ENCODE peak calls at places on chromosome 11, in nine cellular contexts. H, L, F, U, E, R, V, Y and W are unnamed samples. For H3K4me1, the result is how much of the 10 kb centered on the place peaks cover.

GRCh38 chr11:56251954-56252353 is at the start of gene OR5T3:
- DNase-seq in L (no peak), Y (no peak), V (no peak), H (no peak), F (no peak), U (no peak), R (no peak), E (no peak), W (no peak)

GRCh38 chr11:23563591-23563990 is 703.3 kb upstream of the CCDC179 start:
- DNase-seq in R (no peak), U (no peak), H (no peak), F (no peak), V (no peak), Y (no peak), L (no peak), E (no peak), W (no peak)

GRCh38 chr11:829116-829945 is 1.6 kb downstream of the CRACR2B start:
- DNase-seq in E (peak), V (no peak), F (no peak), H (no peak), L (no peak), U (no peak), R (no peak), Y (peak), W (no peak)

GRCh38 chr11:34053161-34053686 is 1.7 kb downstream of the CAPRIN1 start:
- DNase-seq in U (peak), L (peak), F (peak), H (peak), E (peak), V (peak), R (peak), Y (peak), W (peak)

GRCh38 chr11:33723238-33723881 is 12.9 kb downstream of the CD59 start:
- DNase-seq in L (no peak), E (peak), R (peak), V (no peak), H (no peak), F (peak), U (peak), Y (no peak), W (no peak)

GRCh38 chr11:93623179-93623578 is 38.3 kb upstream of the CEP295 start:
- DNase-seq in R (no peak), E (peak), L (no peak), U (no peak), F (no peak), H (no peak), V (no peak), Y (no peak), W (peak)

GRCh38 chr11:45741582-45741981 is 63.4 kb upstream of the SLC35C1 start:
- DNase-seq in F (no peak), U (no peak), E (no peak), Y (no peak), V (no peak), R (no peak), L (no peak), H (no peak), W (no peak)

GRCh38 chr11:109347304-109347703 is 74.7 kb upstream of the C11orf87 start:
- DNase-seq in E (no peak), H (no peak), V (no peak), L (no peak), U (no peak), R (no peak), Y (no peak), F (no peak), W (no peak)

GRCh38 chr11:65435981-65436411 is 13.4 kb downstream of the NEAT1 start:
- DNase-seq in Y (peak), R (peak), V (no peak), E (no peak), H (peak), U (no peak), L (no peak), F (peak), W (peak)

GRCh38 chr11:106961518-106961917 is 56.8 kb downstream of the GUCY1A2 start:
- DNase-seq in U (no peak), R (no peak), E (peak), V (no peak), H (no peak), Y (no peak), L (no peak), F (no peak), W (no peak)

GRCh38 chr11:112004389-112004788 is 20.8 kb upstream of the DLAT start:
- DNase-seq in Y (no peak), H (no peak), L (peak), R (peak), U (no peak), V (peak), E (no peak), F (no peak), W (no peak)

GRCh38 chr11:79312591-79313267 is 128.1 kb downstream of the TENM4 start:
- DNase-seq in F (no peak), R (no peak), E (no peak), U (no peak), Y (no peak), V (no peak), L (no peak), H (no peak), W (no peak)

GRCh38 chr11:19873730-19874129 is 161.1 kb downstream of the NAV2 start:
- DNase-seq in V (no peak), L (no peak), R (no peak), Y (no peak), E (no peak), F (no peak), H (no peak), U (no peak), W (no peak)
- H3K4me1 ChIP-seq in V (under half), L (under half), R (under half), Y (under half), E (under half), F (under half), H (under half), U (under half), W (under half)

GRCh38 chr11:68333176-68333575 is 20.8 kb downstream of the LRP5 start:
- DNase-seq in E (no peak), H (no peak), R (no peak), Y (no peak), V (no peak), U (no peak), F (no peak), L (no peak), W (no peak)
- H3K4me1 ChIP-seq in E (under half), H (half or more), R (under half), Y (half or more), V (under half), U (half or more), F (half or more), L (under half), W (under half)

GRCh38 chr11:116257092-116257491 is 515.7 kb downstream of the BUD13 start:
- DNase-seq in F (no peak), L (no peak), Y (no peak), U (no peak), E (no peak), V (peak), R (no peak), H (no peak), W (no peak)
- H3K4me1 ChIP-seq in F (under half), L (under half), Y (under half), U (under half), E (under half), V (under half), R (under half), H (under half), W (under half)

DNA sequence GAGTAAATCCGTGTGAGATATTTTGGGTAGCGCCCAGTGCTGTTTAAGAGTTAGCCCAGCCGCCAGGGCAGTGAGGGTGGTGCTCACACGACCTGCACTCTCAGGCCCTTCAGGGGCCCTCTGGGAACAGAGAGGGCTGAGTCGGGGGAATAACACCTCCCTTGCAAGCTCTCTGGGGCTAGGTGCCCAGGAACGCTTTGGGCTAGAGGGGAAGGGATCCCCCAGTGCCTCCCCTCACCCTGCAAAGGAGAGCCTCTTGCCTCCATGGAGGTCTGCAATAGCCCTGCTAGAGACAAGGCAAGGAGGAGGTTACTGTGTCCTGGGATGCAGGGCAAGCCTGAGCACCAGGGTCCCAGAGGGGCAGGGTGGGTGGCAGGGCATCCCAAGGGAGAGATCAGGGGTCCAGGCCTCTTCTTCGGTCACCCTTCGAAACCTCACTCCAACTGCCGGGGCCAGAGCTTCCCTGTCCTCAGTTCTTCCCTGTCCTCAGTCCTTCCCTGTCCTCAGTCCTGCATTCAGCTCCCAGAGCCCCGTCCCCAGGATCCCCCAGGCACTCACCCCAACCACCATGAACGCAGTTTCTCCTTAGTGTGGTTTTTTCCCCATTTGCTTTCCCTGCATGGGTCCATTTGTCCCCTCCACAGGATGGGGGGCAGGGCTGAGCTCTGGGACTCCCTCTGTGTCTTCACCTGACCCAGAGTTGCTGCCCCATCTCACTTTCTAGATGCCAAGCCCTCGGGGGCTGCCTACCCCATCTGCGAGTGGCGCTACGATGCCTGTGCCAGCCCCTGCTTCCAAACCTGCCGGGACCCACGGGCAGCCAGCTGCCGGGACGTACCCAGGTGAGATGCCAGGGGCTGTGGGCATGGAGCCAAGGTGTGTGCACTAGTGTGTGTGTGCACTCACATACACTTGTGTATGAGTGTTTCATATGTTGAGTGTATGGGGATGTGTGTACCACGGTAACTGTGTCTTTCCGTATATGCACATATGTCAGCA is 60.8 kb downstream of the OTOG start:
- DNase-seq in R (no peak), U (no peak), V (no peak), H (no peak), Y (no peak), F (no peak), L (no peak), E (no peak), W (no peak)
- H3K4me1 ChIP-seq in R (under half), U (under half), V (under half), H (under half), Y (under half), F (under half), L (under half), E (under half), W (under half)

GRCh38 chr11:7905961-7906429 is 25.1 kb downstream of the OR10A6 start:
- DNase-seq in Y (peak), R (no peak), F (no peak), H (no peak), U (no peak), E (peak), L (no peak), V (peak), W (no peak)

GRCh38 chr11:7904910-7905309 is 26.2 kb downstream of the OR10A6 start:
- DNase-seq in E (no peak), V (no peak), F (no peak), U (no peak), Y (no peak), L (no peak), R (no peak), H (no peak), W (no peak)

GRCh38 chr11:7907121-7907520 is 23.9 kb downstream of the OR10A6 start:
- DNase-seq in Y (no peak), F (no peak), E (no peak), V (no peak), L (no peak), R (no peak), H (no peak), U (no peak), W (no peak)

GRCh38 chr11:7906481-7906880 is 24.6 kb downstream of the OR10A6 start:
- DNase-seq in L (no peak), Y (no peak), R (no peak), U (no peak), E (no peak), V (no peak), H (no peak), F (no peak), W (no peak)

DNA sequence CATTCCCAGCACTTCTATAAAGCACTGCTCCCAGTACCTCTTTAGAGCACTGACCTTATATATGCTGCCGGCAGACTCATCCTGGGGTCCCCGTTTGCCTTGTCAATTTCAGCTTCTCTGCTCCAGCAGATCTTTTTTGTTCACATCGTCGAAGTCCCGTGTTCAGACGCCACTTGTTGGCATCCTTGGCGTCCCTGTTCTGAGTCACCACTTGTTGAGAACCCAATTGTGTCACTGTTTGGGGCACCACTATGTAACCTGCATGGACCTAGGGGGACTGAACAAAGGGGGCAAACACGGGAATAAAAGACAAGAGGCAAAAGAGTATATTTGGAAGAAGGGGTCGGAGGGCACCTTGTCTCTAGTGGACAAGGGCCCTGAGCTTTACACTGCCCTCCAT is 25.5 kb downstream of the OR10A6 start:
- DNase-seq in H (no peak), V (no peak), E (no peak), F (no peak), U (no peak), R (no peak), L (no peak), Y (no peak), W (no peak)
- H3K4me1 ChIP-seq in H (under half), V (under half), E (half or more), F (under half), U (under half), R (under half), L (under half), Y (under half), W (under half)

GRCh38 chr11:118610220-118610772 is 2.9 kb downstream of the PHLDB1 start:
- DNase-seq in F (peak), L (no peak), V (no peak), U (peak), R (no peak), Y (peak), E (no peak), H (no peak), W (no peak)

GRCh38 chr11:118607401-118608267 is at the start of gene PHLDB1:
- DNase-seq in F (peak), H (peak), U (peak), E (no peak), Y (peak), V (peak), L (peak), R (peak), W (no peak)

GRCh38 chr11:118608268-118609214 is 1.1 kb downstream of the PHLDB1 start:
- DNase-seq in U (peak), H (peak), L (peak), E (no peak), V (peak), F (peak), R (peak), Y (peak), W (no peak)

GRCh38 chr11:118610773-118611432 is 3.5 kb downstream of the PHLDB1 start:
- DNase-seq in V (peak), F (peak), R (peak), U (peak), L (peak), E (no peak), H (peak), Y (peak), W (peak)

DNA sequence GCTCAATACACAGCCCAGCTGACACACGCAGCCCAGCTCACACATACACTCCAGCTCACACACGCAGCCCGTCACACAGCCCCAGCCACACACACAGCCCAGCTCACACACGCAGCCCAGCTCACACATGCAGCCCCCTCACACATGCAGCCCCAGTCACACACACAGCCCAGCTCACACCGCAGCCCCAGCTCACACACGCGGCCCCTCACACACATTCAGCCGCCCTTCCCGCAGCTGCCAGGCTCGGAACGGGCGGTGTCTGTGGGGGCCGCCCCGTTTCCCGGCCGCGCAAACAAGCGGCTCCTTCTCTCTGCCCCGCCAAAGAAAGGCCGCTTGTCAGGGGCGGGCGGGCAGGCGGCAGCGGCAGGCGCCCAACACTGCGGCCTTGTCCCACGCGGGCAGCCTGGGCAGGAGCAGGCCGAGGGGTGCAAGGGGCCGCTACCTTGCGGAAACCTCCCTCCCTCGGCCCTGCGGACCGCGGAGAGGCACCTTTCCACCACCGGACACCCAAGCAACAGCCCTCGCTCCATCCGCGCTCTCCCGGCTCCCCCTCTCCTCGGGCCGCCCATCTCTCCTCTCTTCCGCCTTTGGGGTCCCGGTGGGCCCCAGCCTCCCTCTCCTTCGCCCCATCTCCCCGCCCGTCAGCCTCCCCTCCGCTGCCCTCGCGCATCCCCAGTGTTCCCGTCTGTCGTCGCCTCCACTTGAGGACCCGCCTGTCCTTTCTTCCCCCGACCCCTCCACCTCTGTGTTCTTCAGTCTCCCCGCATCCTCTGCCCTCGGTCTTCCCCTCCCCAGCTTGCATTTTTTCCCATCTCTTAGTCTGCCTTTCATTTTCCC is 2.2 kb downstream of the PHLDB1 start:
- DNase-seq in R (peak), U (peak), L (no peak), E (no peak), F (peak), Y (peak), V (no peak), H (peak), W (no peak)
- H3K4me1 ChIP-seq in R (half or more), U (half or more), L (under half), E (under half), F (half or more), Y (half or more), V (under half), H (under half), W (under half)